ENCODE peak calls at places on chromosomes 16 and 17, in seven cellular contexts. C is LHCN-M2; N is effector memory CD4-positive, alpha-beta T cell; T is GM23338; V is HCEC 1CT; R is LoVo; I is NCI-H1417 treated with DMSO at 0.1 percent for 48 hours. P is an unnamed sample.

GRCh38 chr17:73091770-73092517 is 544 bp downstream of the SLC39A11 start:
- DNase-seq in C (peak; percentile 19), N (no peak), T (peak; percentile 72), V (peak; percentile 42), R (peak; percentile 29), I (no peak), P (peak; percentile 60)

GRCh38 chr17:48903401-48903800 is 4.8 kb upstream of the UBE2Z start:
- DNase-seq in C (no peak), N (no peak), T (no peak), V (no peak), R (no peak), I (no peak), P (peak; percentile 53)

GRCh38 chr17:45837603-45838002 is 7.1 kb upstream of the SPPL2C start:
- DNase-seq in C (no peak), N (no peak), T (no peak), V (no peak), R (no peak), I (no peak), P (no peak)

GRCh38 chr16:13883881-13884280 is 36.1 kb upstream of the ERCC4 start:
- DNase-seq in C (no peak), N (no peak), T (no peak), V (no peak), R (no peak), I (no peak), P (no peak)

GRCh38 chr17:32127156-32127897 is 15.0 kb upstream of the RHOT1 start:
- DNase-seq in C (peak; percentile 79), N (peak; percentile 69), T (peak; percentile 71), V (peak; percentile 75), R (peak; percentile 69), I (no peak), P (peak; percentile 72)

GRCh38 chr16:64452446-64452845 is 669.4 kb downstream of the CDH11 start:
- DNase-seq in C (no peak), N (no peak), T (no peak), V (peak; percentile 8), R (no peak), I (no peak), P (no peak)

GRCh38 chr16:68776821-68777485 is 39.9 kb downstream of the CDH1 start:
- DNase-seq in C (no peak), N (no peak), T (no peak), V (no peak), R (no peak), I (no peak), P (no peak)

GRCh38 chr17:69874220-69874670 is 200.8 kb upstream of the KCNJ16 start:
- DNase-seq in C (peak; percentile 76), N (no peak), T (no peak), V (peak; percentile 89), R (no peak), I (no peak), P (no peak)

GRCh38 chr16:49748322-49748721 is 107.6 kb downstream of the ZNF423 start:
- DNase-seq in C (no peak), N (no peak), T (no peak), V (no peak), R (no peak), I (no peak), P (no peak)

GRCh38 chr17:57915980-57916757 is 39.0 kb downstream of the CUEDC1 start:
- DNase-seq in C (no peak), N (no peak), T (peak; percentile 83), V (no peak), R (no peak), I (peak; percentile 72), P (no peak)

GRCh38 chr17:76376318-76377133 is 7.9 kb upstream of the SPHK1 start:
- DNase-seq in C (no peak), N (no peak), T (no peak), V (no peak), R (no peak), I (no peak), P (no peak)

GRCh38 chr16:57643166-57643813 is 14.9 kb downstream of the ADGRG1 start:
- DNase-seq in C (no peak), N (no peak), T (no peak), V (no peak), R (no peak), I (no peak), P (no peak)

GRCh38 chr16:71626018-71626857 is at the start of gene MARVELD3:
- DNase-seq in C (no peak), N (no peak), T (peak; percentile 94), V (no peak), R (peak; percentile 89), I (no peak), P (peak; percentile 96)

GRCh38 chr17:78805301-78805700 is 23.2 kb upstream of the CYTH1 start:
- DNase-seq in C (no peak), N (peak; percentile 61), T (no peak), V (no peak), R (no peak), I (no peak), P (no peak)

GRCh38 chr17:9529033-9529748 is 46.4 kb downstream of the STX8 start:
- DNase-seq in C (peak; percentile 27), N (no peak), T (peak; percentile 46), V (peak; percentile 51), R (no peak), I (no peak), P (no peak)

GRCh38 chr16:87276926-87277325 is 40.3 kb downstream of the C16orf95 start:
- DNase-seq in C (no peak), N (no peak), T (no peak), V (no peak), R (no peak), I (no peak), P (no peak)

GRCh38 chr17:16068323-16068722 is 68.7 kb downstream of the TTC19 start:
- DNase-seq in C (peak; percentile 1), N (no peak), T (no peak), V (peak; percentile 15), R (no peak), I (no peak), P (no peak)

GRCh38 chr16:900211-900610 is 70.6 kb downstream of the LMF1 start:
- DNase-seq in C (no peak), N (no peak), T (no peak), V (no peak), R (no peak), I (no peak), P (no peak)

GRCh38 chr16:3957344-3957980 is 76.9 kb upstream of the CREBBP start:
- DNase-seq in C (no peak), N (no peak), T (peak; percentile 17), V (no peak), R (no peak), I (no peak), P (no peak)

GRCh38 chr17:73231363-73231762 is 30.3 kb downstream of the CPSF4L start:
- DNase-seq in C (peak; percentile 13), N (no peak), T (peak; percentile 42), V (peak; percentile 30), R (no peak), I (no peak), P (no peak)

GRCh38 chr16:57530531-57531252 is 5.7 kb downstream of the CCDC102A start:
- DNase-seq in C (no peak), N (no peak), T (no peak), V (no peak), R (no peak), I (no peak), P (no peak)

GRCh38 chr16:5024632-5025031 is 9.1 kb downstream of the NAGPA start:
- DNase-seq in C (peak; percentile 26), N (no peak), T (peak; percentile 48), V (peak; percentile 50), R (peak; percentile 5), I (no peak), P (no peak)

GRCh38 chr17:83200231-83200699 is 120.9 kb downstream of the METRNL start:
- DNase-seq in C (peak; percentile 39), N (peak; percentile 25), T (no peak), V (no peak), R (no peak), I (no peak), P (no peak)

GRCh38 chr16:67654069-67654911 is 5.8 kb downstream of the ACD start:
- DNase-seq in C (no peak), N (no peak), T (peak; percentile 38), V (no peak), R (no peak), I (no peak), P (no peak)

GRCh38 chr16:879461-879861 is 78.9 kb upstream of the GNG13 start:
- DNase-seq in C (no peak), N (no peak), T (no peak), V (no peak), R (no peak), I (no peak), P (no peak)

GRCh38 chr17:39513256-39513655 is 52.0 kb downstream of the CDK12 start:
- DNase-seq in C (no peak), N (no peak), T (no peak), V (no peak), R (no peak), I (no peak), P (no peak)

GRCh38 chr16:73125860-73126259 is 77.9 kb upstream of the ZFHX3 start:
- DNase-seq in C (peak; percentile 34), N (no peak), T (no peak), V (peak; percentile 72), R (no peak), I (no peak), P (no peak)

GRCh38 chr17:29880031-29880430 is 50.0 kb downstream of the SSH2 start:
- DNase-seq in C (no peak), N (no peak), T (no peak), V (no peak), R (no peak), I (no peak), P (no peak)

GRCh38 chr17:49914096-49914490 is 54.9 kb upstream of the DLX4 start:
- DNase-seq in C (peak; percentile 88), N (no peak), T (no peak), V (no peak), R (no peak), I (peak; percentile 46), P (peak; percentile 51)

GRCh38 chr16:21646721-21647561 is 5.5 kb downstream of the IGSF6 start:
- DNase-seq in C (no peak), N (peak; percentile 52), T (no peak), V (no peak), R (no peak), I (no peak), P (no peak)

GRCh38 chr17:62865586-62865985 is 57.5 kb upstream of the MARCHF10 start:
- DNase-seq in C (no peak), N (no peak), T (no peak), V (no peak), R (no peak), I (no peak), P (no peak)

GRCh38 chr17:67379251-67379630 is 2.2 kb downstream of the PITPNC1 start:
- DNase-seq in C (no peak), N (no peak), T (no peak), V (no peak), R (no peak), I (no peak), P (no peak)

GRCh38 chr17:81715107-81715871 is 3.2 kb downstream of the SLC25A10 start:
- DNase-seq in C (no peak), N (no peak), T (no peak), V (no peak), R (no peak), I (no peak), P (no peak)

GRCh38 chr16:84380405-84380804 is 12.1 kb downstream of the ATP2C2 start:
- DNase-seq in C (no peak), N (no peak), T (no peak), V (no peak), R (no peak), I (no peak), P (no peak)

GRCh38 chr17:68238894-68239293 is 8.9 kb upstream of the AMZ2 start:
- DNase-seq in C (no peak), N (no peak), T (no peak), V (no peak), R (no peak), I (no peak), P (no peak)

GRCh38 chr17:64216030-64216384 is 47.1 kb downstream of the TEX2 start:
- DNase-seq in C (no peak), N (no peak), T (no peak), V (no peak), R (no peak), I (no peak), P (no peak)

GRCh38 chr17:32876414-32877163 is at the start of gene MYO1D:
- DNase-seq in C (peak; percentile 30), N (peak; percentile 68), T (peak; percentile 86), V (no peak), R (peak; percentile 72), I (no peak), P (peak; percentile 87)

GRCh38 chr16:66692341-66692740 is 4.2 kb downstream of the CMTM4 start:
- DNase-seq in C (no peak), N (no peak), T (no peak), V (no peak), R (peak; percentile 37), I (no peak), P (no peak)

P was measured in Caco-2.